ENCODE peak calls at places on chromosome 20, in ten cellular contexts. One of them, this sample, is unnamed.

GRCh38 chr20:59820204-59821041 is 113.0 kb downstream of the SYCP2 start:
- DNase-seq in foreskin fibroblast: no peak
- DNase-seq in endothelial cell: no peak
- DNase-seq in HuH-7: no peak
- DNase-seq in activated CD4-positive, alpha-beta memory T cell treated with anti-CD3 and anti-CD28 coated beads, Interleukin-2, amount 10 ng/mL, durations not matched to agents 7 days and 5 days: peak; percentile 7
- DNase-seq in T-cell: peak; percentile 5
- DNase-seq in Karpas-422: no peak
- DNase-seq in cardiac muscle cell: no peak
- DNase-seq in HFF-Myc: no peak
- DNase-seq in mesenteric fat pad: no peak
- DNase-seq in this sample: no peak

GRCh38 chr20:50720582-50720981 is 10.8 kb upstream of the PARD6B start:
- DNase-seq in HuH-7: no peak
- DNase-seq in cardiac muscle cell: no peak
- DNase-seq in endothelial cell: no peak
- DNase-seq in T-cell: no peak
- DNase-seq in activated CD4-positive, alpha-beta memory T cell treated with anti-CD3 and anti-CD28 coated beads, Interleukin-2, amount 10 ng/mL, durations not matched to agents 7 days and 5 days: no peak
- DNase-seq in Karpas-422: no peak
- DNase-seq in foreskin fibroblast: no peak
- DNase-seq in HFF-Myc: no peak
- DNase-seq in mesenteric fat pad: no peak
- DNase-seq in this sample: no peak

GRCh38 chr20:21571841-21572690 is 58.2 kb upstream of the NKX2-2 start:
- DNase-seq in HuH-7: peak; percentile 30
- DNase-seq in HFF-Myc: peak; percentile 1
- DNase-seq in mesenteric fat pad: no peak
- DNase-seq in foreskin fibroblast: no peak
- DNase-seq in endothelial cell: no peak
- DNase-seq in T-cell: no peak
- DNase-seq in Karpas-422: peak; percentile 62
- DNase-seq in activated CD4-positive, alpha-beta memory T cell treated with anti-CD3 and anti-CD28 coated beads, Interleukin-2, amount 10 ng/mL, durations not matched to agents 7 days and 5 days: peak; percentile 24
- DNase-seq in cardiac muscle cell: peak; percentile 39
- DNase-seq in this sample: peak; percentile 25

GRCh38 chr20:3407426-3408250 is at the start of gene DNAAF9:
- DNase-seq in foreskin fibroblast: peak; percentile 70
- DNase-seq in HFF-Myc: peak; percentile 41
- DNase-seq in HuH-7: peak; percentile 89
- DNase-seq in T-cell: peak; percentile 66
- DNase-seq in cardiac muscle cell: peak; percentile 88
- DNase-seq in activated CD4-positive, alpha-beta memory T cell treated with anti-CD3 and anti-CD28 coated beads, Interleukin-2, amount 10 ng/mL, durations not matched to agents 7 days and 5 days: peak; percentile 77
- DNase-seq in mesenteric fat pad: peak; percentile 92
- DNase-seq in endothelial cell: peak; percentile 82
- DNase-seq in Karpas-422: no peak
- DNase-seq in this sample: peak; percentile 73

GRCh38 chr20:11101243-11101642 is 427.4 kb upstream of the JAG1 start:
- DNase-seq in foreskin fibroblast: peak; percentile 31
- DNase-seq in Karpas-422: no peak
- DNase-seq in activated CD4-positive, alpha-beta memory T cell treated with anti-CD3 and anti-CD28 coated beads, Interleukin-2, amount 10 ng/mL, durations not matched to agents 7 days and 5 days: no peak
- DNase-seq in endothelial cell: no peak
- DNase-seq in HFF-Myc: no peak
- DNase-seq in HuH-7: no peak
- DNase-seq in mesenteric fat pad: no peak
- DNase-seq in T-cell: no peak
- DNase-seq in cardiac muscle cell: no peak
- DNase-seq in this sample: no peak

GRCh38 chr20:12531626-12532025 is 477.1 kb upstream of the SPTLC3 start:
- DNase-seq in HFF-Myc: no peak
- DNase-seq in endothelial cell: no peak
- DNase-seq in T-cell: no peak
- DNase-seq in foreskin fibroblast: no peak
- DNase-seq in HuH-7: no peak
- DNase-seq in mesenteric fat pad: no peak
- DNase-seq in cardiac muscle cell: no peak
- DNase-seq in Karpas-422: no peak
- DNase-seq in activated CD4-positive, alpha-beta memory T cell treated with anti-CD3 and anti-CD28 coated beads, Interleukin-2, amount 10 ng/mL, durations not matched to agents 7 days and 5 days: no peak
- DNase-seq in this sample: no peak

GRCh38 chr20:62219992-62220665 is at the start of gene HRH3:
- DNase-seq in cardiac muscle cell: peak; percentile 88
- DNase-seq in Karpas-422: peak; percentile 81
- DNase-seq in T-cell: peak; percentile 39
- DNase-seq in HuH-7: peak; percentile 94
- DNase-seq in activated CD4-positive, alpha-beta memory T cell treated with anti-CD3 and anti-CD28 coated beads, Interleukin-2, amount 10 ng/mL, durations not matched to agents 7 days and 5 days: peak; percentile 39
- DNase-seq in foreskin fibroblast: no peak
- DNase-seq in HFF-Myc: no peak
- DNase-seq in endothelial cell: peak; percentile 79
- DNase-seq in mesenteric fat pad: no peak
- DNase-seq in this sample: peak; percentile 89

GRCh38 chr20:59678286-59678685 is 73.9 kb downstream of the PHACTR3 start:
- DNase-seq in activated CD4-positive, alpha-beta memory T cell treated with anti-CD3 and anti-CD28 coated beads, Interleukin-2, amount 10 ng/mL, durations not matched to agents 7 days and 5 days: no peak
- DNase-seq in Karpas-422: no peak
- DNase-seq in HuH-7: no peak
- DNase-seq in T-cell: no peak
- DNase-seq in mesenteric fat pad: no peak
- DNase-seq in cardiac muscle cell: no peak
- DNase-seq in HFF-Myc: no peak
- DNase-seq in foreskin fibroblast: no peak
- DNase-seq in endothelial cell: no peak
- DNase-seq in this sample: no peak

GRCh38 chr20:3679749-3680700 is 1.8 kb downstream of the ADAM33 start:
- DNase-seq in HFF-Myc: peak; percentile 63
- DNase-seq in mesenteric fat pad: no peak
- DNase-seq in endothelial cell: no peak
- DNase-seq in activated CD4-positive, alpha-beta memory T cell treated with anti-CD3 and anti-CD28 coated beads, Interleukin-2, amount 10 ng/mL, durations not matched to agents 7 days and 5 days: no peak
- DNase-seq in Karpas-422: no peak
- DNase-seq in HuH-7: no peak
- DNase-seq in cardiac muscle cell: no peak
- DNase-seq in T-cell: no peak
- DNase-seq in foreskin fibroblast: peak; percentile 97
- DNase-seq in this sample: no peak

GRCh38 chr20:16477632-16478031 is 95.6 kb downstream of the KIF16B start:
- DNase-seq in cardiac muscle cell: no peak
- DNase-seq in mesenteric fat pad: no peak
- DNase-seq in HuH-7: peak; percentile 16
- DNase-seq in HFF-Myc: no peak
- DNase-seq in T-cell: no peak
- DNase-seq in endothelial cell: no peak
- DNase-seq in activated CD4-positive, alpha-beta memory T cell treated with anti-CD3 and anti-CD28 coated beads, Interleukin-2, amount 10 ng/mL, durations not matched to agents 7 days and 5 days: no peak
- DNase-seq in foreskin fibroblast: no peak
- DNase-seq in Karpas-422: no peak
- DNase-seq in this sample: no peak

GRCh38 chr20:1060985-1061384 is 57.4 kb upstream of the PSMF1 start:
- DNase-seq in activated CD4-positive, alpha-beta memory T cell treated with anti-CD3 and anti-CD28 coated beads, Interleukin-2, amount 10 ng/mL, durations not matched to agents 7 days and 5 days: no peak
- DNase-seq in endothelial cell: no peak
- DNase-seq in foreskin fibroblast: no peak
- DNase-seq in T-cell: no peak
- DNase-seq in mesenteric fat pad: no peak
- DNase-seq in HuH-7: no peak
- DNase-seq in Karpas-422: no peak
- DNase-seq in HFF-Myc: no peak
- DNase-seq in cardiac muscle cell: no peak
- DNase-seq in this sample: no peak

GRCh38 chr20:25081065-25081729 is 744 bp downstream of the VSX1 start:
- DNase-seq in T-cell: peak; percentile 28
- DNase-seq in endothelial cell: peak; percentile 71
- DNase-seq in mesenteric fat pad: peak; percentile 74
- DNase-seq in foreskin fibroblast: no peak
- DNase-seq in HuH-7: peak; percentile 68
- DNase-seq in cardiac muscle cell: peak; percentile 85
- DNase-seq in HFF-Myc: no peak
- DNase-seq in Karpas-422: no peak
- DNase-seq in activated CD4-positive, alpha-beta memory T cell treated with anti-CD3 and anti-CD28 coated beads, Interleukin-2, amount 10 ng/mL, durations not matched to agents 7 days and 5 days: peak; percentile 46
- DNase-seq in this sample: no peak

GRCh38 chr20:40257763-40258162 is 431.3 kb downstream of the MAFB start:
- DNase-seq in T-cell: no peak
- DNase-seq in Karpas-422: no peak
- DNase-seq in foreskin fibroblast: no peak
- DNase-seq in activated CD4-positive, alpha-beta memory T cell treated with anti-CD3 and anti-CD28 coated beads, Interleukin-2, amount 10 ng/mL, durations not matched to agents 7 days and 5 days: no peak
- DNase-seq in HFF-Myc: no peak
- DNase-seq in endothelial cell: no peak
- DNase-seq in HuH-7: no peak
- DNase-seq in cardiac muscle cell: no peak
- DNase-seq in mesenteric fat pad: no peak
- DNase-seq in this sample: no peak

GRCh38 chr20:5705827-5706226 is 44.4 kb upstream of the SHLD1 start:
- DNase-seq in foreskin fibroblast: no peak
- DNase-seq in endothelial cell: no peak
- DNase-seq in cardiac muscle cell: no peak
- DNase-seq in HuH-7: no peak
- DNase-seq in activated CD4-positive, alpha-beta memory T cell treated with anti-CD3 and anti-CD28 coated beads, Interleukin-2, amount 10 ng/mL, durations not matched to agents 7 days and 5 days: no peak
- DNase-seq in HFF-Myc: no peak
- DNase-seq in T-cell: no peak
- DNase-seq in mesenteric fat pad: no peak
- DNase-seq in Karpas-422: no peak
- DNase-seq in this sample: peak; percentile 12

GRCh38 chr20:44223721-44224120 is 13.2 kb upstream of the OSER1 start:
- DNase-seq in HuH-7: no peak
- DNase-seq in HFF-Myc: no peak
- DNase-seq in activated CD4-positive, alpha-beta memory T cell treated with anti-CD3 and anti-CD28 coated beads, Interleukin-2, amount 10 ng/mL, durations not matched to agents 7 days and 5 days: no peak
- DNase-seq in Karpas-422: no peak
- DNase-seq in T-cell: no peak
- DNase-seq in endothelial cell: no peak
- DNase-seq in cardiac muscle cell: no peak
- DNase-seq in foreskin fibroblast: no peak
- DNase-seq in mesenteric fat pad: no peak
- DNase-seq in this sample: no peak